ENCODE peak calls at places on chromosomes 7 and 10, in five cellular contexts. N, F, I, R and O are unnamed samples.

GRCh38 chr10:71693377-71693776 is 26.2 kb downstream of the C10orf105 start:
- DNase-seq in N (no peak), F (no peak), R (no peak), I (no peak), O (no peak)

GRCh38 chr10:106535304-106535964 is 629.1 kb downstream of the SORCS1 start:
- DNase-seq in F (no peak), I (no peak), N (no peak), R (no peak), O (peak)

GRCh38 chr10:102514487-102515311 is 10.9 kb downstream of the SUFU start:
- DNase-seq in F (no peak), N (no peak), R (no peak), I (no peak), O (no peak)

GRCh38 chr10:133058267-133059092 is 29.2 kb upstream of the ADGRA1 start:
- DNase-seq in F (no peak), R (no peak), N (no peak), I (no peak), O (no peak)

GRCh38 chr10:117241541-117242462 is 888 bp downstream of the SLC18A2 start:
- DNase-seq in N (no peak), F (no peak), I (peak), R (no peak), O (peak)

GRCh38 chr7:105648561-105649401 is 67.5 kb upstream of the EFCAB10 start:
- DNase-seq in R (peak), N (peak), I (no peak), F (no peak), O (no peak)

GRCh38 chr10:126062132-126063032 is 166.0 kb downstream of the FANK1 start:
- DNase-seq in R (no peak), I (peak), F (no peak), N (peak), O (no peak)

GRCh38 chr10:482036-482435 is 207.4 kb downstream of the DIP2C start:
- DNase-seq in R (no peak), F (no peak), N (no peak), I (no peak), O (no peak)

GRCh38 chr7:4738711-4739527 is 36.5 kb upstream of the AP5Z1 start:
- DNase-seq in I (peak), R (peak), F (no peak), N (peak), O (no peak)

GRCh38 chr10:13489035-13489434 is 39.8 kb downstream of the BEND7 start:
- DNase-seq in I (no peak), F (no peak), N (no peak), R (no peak), O (no peak)

GRCh38 chr7:19773361-19773760 is at the start of gene TMEM196:
- DNase-seq in R (no peak), F (no peak), I (no peak), N (no peak), O (peak)

GRCh38 chr7:132394283-132395003 is 181.8 kb downstream of the PLXNA4 start:
- DNase-seq in F (no peak), I (no peak), N (no peak), R (no peak), O (no peak)

GRCh38 chr10:130429809-130430208 is 293.6 kb downstream of the GLRX3 start:
- DNase-seq in F (no peak), I (no peak), R (no peak), N (no peak), O (no peak)

GRCh38 chr10:48711830-48712229 is 27.2 kb downstream of the WDFY4 start:
- DNase-seq in I (no peak), F (no peak), R (no peak), N (no peak), O (no peak)

GRCh38 chr10:71262027-71262426 is 49.7 kb downstream of the UNC5B start:
- DNase-seq in I (no peak), F (no peak), R (no peak), N (no peak), O (no peak)

GRCh38 chr10:25865267-25865666 is 68.8 kb upstream of the MYO3A start:
- DNase-seq in F (no peak), R (no peak), I (no peak), N (no peak), O (no peak)

GRCh38 chr10:67629461-67629971 is 66.5 kb downstream of the CTNNA3 start:
- DNase-seq in R (no peak), I (no peak), F (peak), N (no peak), O (no peak)

GRCh38 chr7:92790987-92791386 is 45.4 kb downstream of the CDK6 start:
- DNase-seq in R (no peak), N (no peak), I (no peak), F (no peak), O (no peak)

GRCh38 chr10:14153570-14154055 is 177.1 kb downstream of the FRMD4A start:
- DNase-seq in F (no peak), N (no peak), I (peak), R (no peak), O (peak)

GRCh38 chr10:114304566-114305421 is 65.7 kb downstream of the VWA2 start:
- DNase-seq in N (no peak), I (no peak), R (no peak), F (no peak), O (peak)

GRCh38 chr10:3935141-3935540 is 150.1 kb upstream of the KLF6 start:
- DNase-seq in I (no peak), N (no peak), R (no peak), F (peak), O (no peak)

GRCh38 chr10:113907166-113907565 is 52.7 kb downstream of the NHLRC2 start:
- DNase-seq in I (no peak), R (no peak), F (no peak), N (no peak), O (no peak)

GRCh38 chr7:128091106-128091505 is 59.9 kb upstream of the LRRC4 start:
- DNase-seq in F (no peak), R (no peak), I (no peak), N (no peak), O (no peak)

GRCh38 chr7:5370454-5371353 is 52.9 kb downstream of the TNRC18 start:
- DNase-seq in F (no peak), I (no peak), R (no peak), N (no peak), O (no peak)

GRCh38 chr10:120415709-120416330 is 41.2 kb upstream of the PLPP4 start:
- DNase-seq in N (no peak), F (no peak), R (no peak), I (no peak), O (no peak)

GRCh38 chr10:116654816-116655215 is 34.1 kb downstream of the PNLIPRP2 start:
- DNase-seq in I (no peak), F (no peak), R (peak), N (peak), O (peak)

GRCh38 chr10:120942806-120943413 is 91.7 kb downstream of the WDR11 start:
- DNase-seq in R (peak), I (peak), F (peak), N (peak), O (peak)

GRCh38 chr10:79994556-79994955 is 45.7 kb upstream of the SFTPD start:
- DNase-seq in N (no peak), R (no peak), F (no peak), I (no peak), O (no peak)

GRCh38 chr7:142870147-142870559 is 15.3 kb downstream of the EPHB6 start:
- DNase-seq in N (no peak), R (no peak), I (no peak), F (no peak), O (no peak)

GRCh38 chr7:20991544-20991943 is 204.9 kb upstream of the SP8 start:
- DNase-seq in F (no peak), I (no peak), R (no peak), N (no peak), O (no peak)

GRCh38 chr7:36547361-36547760 is 157.7 kb downstream of the ANLN start:
- DNase-seq in I (no peak), F (no peak), R (no peak), N (no peak), O (no peak)

GRCh38 chr7:139044813-139045794 is 9.3 kb upstream of the ZC3HAV1L start:
- DNase-seq in N (no peak), I (peak), F (no peak), R (no peak), O (no peak)

GRCh38 chr10:103739039-103739764 is 116.2 kb downstream of the SH3PXD2A start:
- DNase-seq in R (no peak), F (no peak), I (no peak), N (no peak), O (no peak)

GRCh38 chr7:50068850-50069551 is 24.0 kb downstream of the ZPBP start:
- DNase-seq in F (peak), I (no peak), R (no peak), N (no peak), O (no peak)

GRCh38 chr7:284762-285722 is 4.9 kb upstream of the FOXL3 start:
- DNase-seq in I (no peak), F (no peak), N (no peak), R (no peak), O (no peak)

GRCh38 chr10:119806334-119807130 is 66.1 kb downstream of the MCMBP start:
- DNase-seq in N (no peak), F (no peak), I (no peak), R (no peak), O (no peak)

GRCh38 chr7:47180268-47180826 is 401.6 kb downstream of the TNS3 start:
- DNase-seq in F (no peak), R (peak), N (peak), I (peak), O (peak)

GRCh38 chr10:13526952-13527863 is 1.6 kb downstream of the BEND7 start:
- DNase-seq in I (no peak), R (peak), F (no peak), N (peak), O (no peak)

GRCh38 chr10:29394321-29394932 is 105.6 kb downstream of the LYZL1 start:
- DNase-seq in I (no peak), R (no peak), N (no peak), F (no peak), O (no peak)

GRCh38 chr10:110864662-110865140 is 7.0 kb upstream of the PDCD4 start:
- DNase-seq in F (peak), I (no peak), R (no peak), N (no peak), O (no peak)

DNA sequence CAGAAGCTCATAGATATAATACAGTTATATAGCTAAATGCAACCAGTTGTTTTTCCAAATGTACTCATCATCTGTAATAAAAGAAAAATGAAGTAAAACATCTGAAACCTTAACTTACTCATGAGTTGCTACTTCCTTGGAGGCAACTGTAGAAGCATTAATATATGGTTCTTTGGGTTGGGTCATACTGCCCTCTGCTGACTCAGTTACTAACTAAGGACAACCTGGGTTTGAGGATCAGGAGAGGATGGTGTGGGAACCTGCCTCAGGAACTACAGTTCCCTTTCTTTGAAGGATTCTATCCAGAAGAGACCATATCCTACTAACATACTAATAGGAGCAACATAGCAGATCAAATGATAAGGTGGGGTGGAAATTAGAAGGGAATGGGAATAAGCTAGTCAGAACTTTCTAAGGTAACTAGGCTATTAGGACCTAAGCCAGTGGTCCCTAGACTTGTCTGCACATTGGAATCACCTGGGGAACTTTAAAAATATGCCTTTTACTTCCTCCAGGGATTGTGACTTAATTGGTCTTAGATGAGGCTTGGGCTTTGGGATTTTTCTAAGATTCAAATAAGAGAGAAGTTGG is 20.7 kb downstream of the COX15 start:
- DNase-seq in N (peak), R (peak), I (peak), F (peak), O (no peak)
- TF ChIP-seq ESRRA in N (no peak), R (no peak), I (no peak), F (no peak), O (no peak)

GRCh38 chr7:124799448-124799847 is 33.9 kb upstream of the GPR37 start:
- DNase-seq in F (no peak), N (no peak), R (no peak), I (no peak), O (no peak)
- TF ChIP-seq USF2 in F (no peak), N (no peak), R (no peak), I (no peak), O (no peak)

GRCh38 chr10:31490858-31491504 is 172.0 kb downstream of the ZEB1 start:
- DNase-seq in I (no peak), R (peak), F (peak), N (no peak), O (no peak)
- TF ChIP-seq MAX in I (no peak), R (no peak), F (no peak), N (no peak), O (no peak)

DNA sequence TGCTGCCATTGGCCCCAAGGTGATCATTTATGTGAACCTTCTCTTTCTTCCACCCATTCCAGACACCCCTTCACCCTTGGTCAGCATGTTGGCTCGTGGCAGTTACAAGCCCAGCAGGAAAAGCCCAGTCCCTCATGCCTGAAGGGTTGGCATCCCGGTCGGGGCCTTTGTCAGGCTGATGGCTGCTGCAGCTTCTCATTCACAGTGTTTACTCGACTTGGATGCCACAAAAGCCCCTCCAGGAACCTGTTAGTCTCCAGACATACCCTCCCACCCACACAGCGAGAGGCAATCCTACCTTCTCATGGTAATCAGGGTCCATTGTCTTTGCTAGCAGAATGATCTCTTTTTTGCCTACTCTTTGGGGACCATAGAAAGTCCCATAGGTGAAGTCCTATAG is 200.8 kb upstream of the PFKP start:
- DNase-seq in R (no peak), N (no peak), F (no peak), I (no peak), O (peak)
- TF ChIP-seq ESRRA in R (no peak), N (no peak), F (no peak), I (no peak), O (no peak)

DNA sequence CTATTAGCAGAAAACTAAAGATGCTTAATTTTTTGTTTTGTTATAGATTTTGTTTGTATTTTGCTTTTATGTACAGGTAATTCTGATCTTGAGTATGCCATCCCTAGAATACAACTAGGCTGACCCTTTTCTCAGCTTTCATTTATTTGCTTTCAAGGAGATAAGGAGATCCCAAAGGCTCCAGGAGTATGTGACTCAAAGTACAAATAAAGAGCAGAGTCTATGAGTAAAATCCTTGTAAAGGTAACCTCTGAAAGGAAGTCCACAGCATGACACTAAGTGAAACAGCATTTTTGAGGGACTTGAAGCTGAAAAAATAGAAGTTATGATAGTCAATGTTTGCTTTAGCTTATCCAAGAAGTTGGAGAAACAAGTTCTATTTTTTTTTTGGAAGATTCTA is 54.5 kb downstream of the TMEM26 start:
- DNase-seq in N (no peak), F (no peak), R (no peak), I (no peak), O (no peak)
- TF ChIP-seq USF2 in N (no peak), F (no peak), R (no peak), I (no peak), O (no peak)

GRCh38 chr10:33566001-33566400 is 231.5 kb upstream of the NRP1 start:
- DNase-seq in F (no peak), R (no peak), I (no peak), N (no peak), O (no peak)

GRCh38 chr10:33570495-33570894 is 236.0 kb upstream of the NRP1 start:
- DNase-seq in F (no peak), I (no peak), R (no peak), N (no peak), O (no peak)

GRCh38 chr10:33569693-33570092 is 235.2 kb upstream of the NRP1 start:
- DNase-seq in I (no peak), N (no peak), F (no peak), R (no peak), O (no peak)

GRCh38 chr10:33565231-33565630 is 230.8 kb upstream of the NRP1 start:
- DNase-seq in I (no peak), R (no peak), N (no peak), F (no peak), O (no peak)

GRCh38 chr10:33566426-33566825 is 232.0 kb upstream of the NRP1 start:
- DNase-seq in N (no peak), I (no peak), F (no peak), R (no peak), O (no peak)
- TF ChIP-seq MAX in N (no peak), I (no peak), F (no peak), R (no peak), O (no peak)

GRCh38 chr7:83934118-83934734 is 260.4 kb downstream of the SEMA3A start:
- DNase-seq in F (no peak), R (no peak), N (no peak), I (no peak), O (no peak)

GRCh38 chr7:83936056-83936703 is 258.4 kb downstream of the SEMA3A start:
- DNase-seq in N (peak), I (peak), R (peak), F (no peak), O (peak)

GRCh38 chr7:83930262-83930661 is 264.3 kb downstream of the SEMA3A start:
- DNase-seq in R (no peak), F (no peak), I (no peak), N (no peak), O (no peak)

GRCh38 chr7:83937930-83938329 is 256.7 kb downstream of the SEMA3A start:
- DNase-seq in F (no peak), R (no peak), N (no peak), I (no peak), O (no peak)

GRCh38 chr7:83931968-83932367 is 262.6 kb downstream of the SEMA3A start:
- DNase-seq in F (no peak), N (no peak), R (no peak), I (no peak), O (no peak)
- TF ChIP-seq ESRRA in F (no peak), N (no peak), R (no peak), I (no peak), O (no peak)

DNA sequence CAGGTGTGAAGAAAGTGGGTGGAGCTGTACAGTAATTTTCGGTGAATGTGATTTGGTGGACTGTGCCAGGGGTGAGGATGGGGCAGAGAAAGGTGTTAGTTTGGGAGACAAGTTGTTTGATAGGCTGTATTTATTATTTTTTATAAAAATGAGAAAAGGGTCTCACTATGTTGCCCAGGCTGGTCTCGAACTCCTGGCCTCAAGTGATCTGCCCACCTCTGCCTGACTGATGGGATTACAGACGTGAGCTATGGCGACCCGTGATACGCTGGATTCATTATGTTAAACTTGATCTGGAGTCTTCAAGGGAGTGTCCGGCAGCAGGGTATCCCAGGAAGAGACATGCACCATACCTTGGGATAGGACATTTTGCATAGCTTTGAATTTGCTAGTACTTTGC is 1.3 kb downstream of the KAT6B start:
- DNase-seq in N (no peak), F (no peak), I (no peak), R (no peak), O (no peak)
- TF ChIP-seq USF2 in N (no peak), F (no peak), I (no peak), R (no peak), O (no peak)